ENCODE peak calls at places on chromosomes 2 and 18, in seven cellular contexts. One of them, this sample, is unnamed.

GRCh38 chr18:13337369-13337768 is 118.8 kb downstream of the LDLRAD4 start:
- DNase-seq in iPS DF 6.9: no peak
- DNase-seq in GM23248: no peak
- DNase-seq in aorta: no peak
- DNase-seq in heart left ventricle: no peak
- DNase-seq in stomach: no peak
- DNase-seq in CD8-positive, alpha-beta memory T cell: no peak
- DNase-seq in this sample: no peak

GRCh38 chr2:238216651-238217184 is 13.2 kb upstream of the ILKAP start:
- DNase-seq in iPS DF 6.9: no peak
- DNase-seq in GM23248: no peak
- DNase-seq in aorta: no peak
- DNase-seq in heart left ventricle: no peak
- DNase-seq in stomach: no peak
- DNase-seq in CD8-positive, alpha-beta memory T cell: no peak
- DNase-seq in this sample: no peak

GRCh38 chr2:26816893-26817292 is 31.0 kb downstream of the CENPA start:
- DNase-seq in iPS DF 6.9: peak
- DNase-seq in GM23248: no peak
- DNase-seq in aorta: no peak
- DNase-seq in heart left ventricle: no peak
- DNase-seq in stomach: no peak
- DNase-seq in CD8-positive, alpha-beta memory T cell: no peak
- DNase-seq in this sample: no peak

GRCh38 chr18:51229328-51229727 is 31.8 kb upstream of the MEX3C start:
- DNase-seq in iPS DF 6.9: no peak
- DNase-seq in GM23248: no peak
- DNase-seq in aorta: no peak
- DNase-seq in heart left ventricle: no peak
- DNase-seq in stomach: no peak
- DNase-seq in CD8-positive, alpha-beta memory T cell: no peak
- DNase-seq in this sample: no peak

GRCh38 chr2:134762508-134762907 is 43.7 kb upstream of the TMEM163 start:
- DNase-seq in iPS DF 6.9: no peak
- DNase-seq in GM23248: no peak
- DNase-seq in aorta: no peak
- DNase-seq in heart left ventricle: no peak
- DNase-seq in stomach: no peak
- DNase-seq in CD8-positive, alpha-beta memory T cell: no peak
- DNase-seq in this sample: no peak

GRCh38 chr2:26942543-26943295 is 27.7 kb upstream of the MAPRE3 start:
- DNase-seq in iPS DF 6.9: peak
- DNase-seq in GM23248: peak
- DNase-seq in aorta: peak
- DNase-seq in heart left ventricle: peak
- DNase-seq in stomach: peak
- DNase-seq in CD8-positive, alpha-beta memory T cell: peak
- DNase-seq in this sample: no peak

GRCh38 chr2:239316562-239317465 is 84.0 kb downstream of the HDAC4 start:
- DNase-seq in iPS DF 6.9: no peak
- DNase-seq in GM23248: peak
- DNase-seq in aorta: peak
- DNase-seq in heart left ventricle: peak
- DNase-seq in stomach: peak
- DNase-seq in CD8-positive, alpha-beta memory T cell: no peak
- DNase-seq in this sample: no peak

GRCh38 chr2:235005603-235006259 is 53.9 kb downstream of the SH3BP4 start:
- DNase-seq in iPS DF 6.9: peak
- DNase-seq in GM23248: peak
- DNase-seq in aorta: peak
- DNase-seq in heart left ventricle: peak
- DNase-seq in stomach: peak
- DNase-seq in CD8-positive, alpha-beta memory T cell: no peak
- DNase-seq in this sample: no peak

GRCh38 chr2:218857371-218858137 is 2.1 kb upstream of the WNT6 start:
- DNase-seq in iPS DF 6.9: no peak
- DNase-seq in GM23248: no peak
- DNase-seq in aorta: no peak
- DNase-seq in heart left ventricle: no peak
- DNase-seq in stomach: no peak
- DNase-seq in CD8-positive, alpha-beta memory T cell: no peak
- DNase-seq in this sample: no peak

GRCh38 chr2:159199751-159200465 is 86.6 kb downstream of the WDSUB1 start:
- DNase-seq in iPS DF 6.9: no peak
- DNase-seq in GM23248: no peak
- DNase-seq in aorta: no peak
- DNase-seq in heart left ventricle: no peak
- DNase-seq in stomach: no peak
- DNase-seq in CD8-positive, alpha-beta memory T cell: no peak
- DNase-seq in this sample: no peak

GRCh38 chr18:58213445-58213844 is 169.4 kb downstream of the NEDD4L start:
- DNase-seq in iPS DF 6.9: no peak
- DNase-seq in GM23248: peak
- DNase-seq in aorta: no peak
- DNase-seq in heart left ventricle: no peak
- DNase-seq in stomach: no peak
- DNase-seq in CD8-positive, alpha-beta memory T cell: no peak
- DNase-seq in this sample: peak

GRCh38 chr2:175576875-175577274 is 395.4 kb upstream of the ATP5MC3 start:
- DNase-seq in iPS DF 6.9: no peak
- DNase-seq in GM23248: no peak
- DNase-seq in aorta: no peak
- DNase-seq in heart left ventricle: peak
- DNase-seq in stomach: no peak
- DNase-seq in CD8-positive, alpha-beta memory T cell: no peak
- DNase-seq in this sample: no peak

GRCh38 chr2:213161759-213162514 is 10.5 kb upstream of the IKZF2 start:
- DNase-seq in iPS DF 6.9: no peak
- DNase-seq in GM23248: peak
- DNase-seq in aorta: no peak
- DNase-seq in heart left ventricle: no peak
- DNase-seq in stomach: no peak
- DNase-seq in CD8-positive, alpha-beta memory T cell: no peak
- DNase-seq in this sample: no peak

GRCh38 chr2:44850016-44850415 is 91.5 kb upstream of the SIX3 start:
- DNase-seq in iPS DF 6.9: no peak
- DNase-seq in GM23248: no peak
- DNase-seq in aorta: no peak
- DNase-seq in heart left ventricle: no peak
- DNase-seq in stomach: no peak
- DNase-seq in CD8-positive, alpha-beta memory T cell: no peak
- DNase-seq in this sample: no peak

GRCh38 chr2:96928277-96928781 is 58.1 kb downstream of the FAM178B start:
- DNase-seq in iPS DF 6.9: no peak
- DNase-seq in GM23248: peak
- DNase-seq in aorta: peak
- DNase-seq in heart left ventricle: no peak
- DNase-seq in stomach: no peak
- DNase-seq in CD8-positive, alpha-beta memory T cell: no peak
- DNase-seq in this sample: no peak

GRCh38 chr2:168961450-168962229 is 60.5 kb downstream of the G6PC2 start:
- DNase-seq in iPS DF 6.9: peak
- DNase-seq in GM23248: peak
- DNase-seq in aorta: no peak
- DNase-seq in heart left ventricle: no peak
- DNase-seq in stomach: no peak
- DNase-seq in CD8-positive, alpha-beta memory T cell: peak
- DNase-seq in this sample: peak

GRCh38 chr18:75219684-75220083 is 9.1 kb downstream of the TSHZ1 start:
- DNase-seq in iPS DF 6.9: no peak
- DNase-seq in GM23248: no peak
- DNase-seq in aorta: no peak
- DNase-seq in heart left ventricle: no peak
- DNase-seq in stomach: no peak
- DNase-seq in CD8-positive, alpha-beta memory T cell: no peak
- DNase-seq in this sample: no peak

GRCh38 chr18:73646772-73647171 is 500.9 kb downstream of the FBXO15 start:
- DNase-seq in iPS DF 6.9: no peak
- DNase-seq in GM23248: peak
- DNase-seq in aorta: no peak
- DNase-seq in heart left ventricle: no peak
- DNase-seq in stomach: no peak
- DNase-seq in CD8-positive, alpha-beta memory T cell: no peak
- DNase-seq in this sample: no peak

GRCh38 chr2:15640291-15640711 is 48.6 kb downstream of the DDX1 start:
- DNase-seq in iPS DF 6.9: no peak
- DNase-seq in GM23248: peak
- DNase-seq in aorta: no peak
- DNase-seq in heart left ventricle: no peak
- DNase-seq in stomach: no peak
- DNase-seq in CD8-positive, alpha-beta memory T cell: no peak
- DNase-seq in this sample: peak

GRCh38 chr2:88829607-88830463 is 138.4 kb downstream of the RPIA start:
- DNase-seq in iPS DF 6.9: no peak
- DNase-seq in GM23248: no peak
- DNase-seq in aorta: no peak
- DNase-seq in heart left ventricle: no peak
- DNase-seq in stomach: no peak
- DNase-seq in CD8-positive, alpha-beta memory T cell: no peak
- DNase-seq in this sample: no peak

GRCh38 chr2:79935771-79936657 is 368.5 kb downstream of the LRRTM1 start:
- DNase-seq in iPS DF 6.9: peak
- DNase-seq in GM23248: peak
- DNase-seq in aorta: no peak
- DNase-seq in heart left ventricle: peak
- DNase-seq in stomach: peak
- DNase-seq in CD8-positive, alpha-beta memory T cell: no peak
- DNase-seq in this sample: peak

DNA sequence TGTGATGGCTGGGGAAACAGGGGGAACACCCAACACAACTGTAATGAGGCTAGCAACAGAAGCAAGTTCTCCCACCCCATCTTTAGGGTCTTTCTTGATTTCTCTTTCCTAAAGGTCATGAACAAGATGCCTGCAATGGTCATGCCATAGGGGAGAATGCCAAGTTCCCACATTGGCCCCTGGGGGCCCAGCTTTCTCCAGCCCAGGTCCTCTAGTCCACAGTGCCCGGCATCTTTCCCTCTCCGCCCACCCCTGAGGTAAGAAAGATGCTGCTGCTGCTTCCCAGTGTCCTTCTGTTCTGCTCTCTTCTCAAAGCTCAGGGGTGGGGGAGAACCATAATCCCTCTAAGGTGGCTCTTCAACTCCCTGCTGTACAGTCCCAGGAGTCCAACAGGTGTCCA is 78.0 kb downstream of the LOXHD1 start:
- DNase-seq in iPS DF 6.9: no peak
- DNase-seq in GM23248: no peak
- DNase-seq in aorta: no peak
- DNase-seq in heart left ventricle: no peak
- DNase-seq in stomach: no peak
- DNase-seq in CD8-positive, alpha-beta memory T cell: no peak
- DNase-seq in this sample: no peak
- H3K27ac ChIP-seq in iPS DF 6.9: no peak
- H3K27ac ChIP-seq in GM23248: no peak
- H3K27ac ChIP-seq in aorta: no peak
- H3K27ac ChIP-seq in heart left ventricle: no peak
- H3K27ac ChIP-seq in stomach: no peak
- H3K27ac ChIP-seq in CD8-positive, alpha-beta memory T cell: no peak
- H3K27ac ChIP-seq in this sample: no peak

GRCh38 chr2:64059270-64059669 is 40.0 kb upstream of the VPS54 start:
- DNase-seq in iPS DF 6.9: no peak
- DNase-seq in GM23248: no peak
- DNase-seq in aorta: no peak
- DNase-seq in heart left ventricle: no peak
- DNase-seq in stomach: no peak
- DNase-seq in CD8-positive, alpha-beta memory T cell: no peak
- DNase-seq in this sample: no peak

GRCh38 chr2:64063924-64064331 is 44.7 kb upstream of the VPS54 start:
- DNase-seq in iPS DF 6.9: no peak
- DNase-seq in GM23248: peak
- DNase-seq in aorta: no peak
- DNase-seq in heart left ventricle: peak
- DNase-seq in stomach: no peak
- DNase-seq in CD8-positive, alpha-beta memory T cell: no peak
- DNase-seq in this sample: no peak

GRCh38 chr2:64063454-64063853 is 44.2 kb upstream of the VPS54 start:
- DNase-seq in iPS DF 6.9: no peak
- DNase-seq in GM23248: no peak
- DNase-seq in aorta: no peak
- DNase-seq in heart left ventricle: no peak
- DNase-seq in stomach: no peak
- DNase-seq in CD8-positive, alpha-beta memory T cell: no peak
- DNase-seq in this sample: no peak

GRCh38 chr2:64065516-64065915 is 46.3 kb upstream of the VPS54 start:
- DNase-seq in iPS DF 6.9: no peak
- DNase-seq in GM23248: no peak
- DNase-seq in aorta: no peak
- DNase-seq in heart left ventricle: no peak
- DNase-seq in stomach: no peak
- DNase-seq in CD8-positive, alpha-beta memory T cell: no peak
- DNase-seq in this sample: no peak

DNA sequence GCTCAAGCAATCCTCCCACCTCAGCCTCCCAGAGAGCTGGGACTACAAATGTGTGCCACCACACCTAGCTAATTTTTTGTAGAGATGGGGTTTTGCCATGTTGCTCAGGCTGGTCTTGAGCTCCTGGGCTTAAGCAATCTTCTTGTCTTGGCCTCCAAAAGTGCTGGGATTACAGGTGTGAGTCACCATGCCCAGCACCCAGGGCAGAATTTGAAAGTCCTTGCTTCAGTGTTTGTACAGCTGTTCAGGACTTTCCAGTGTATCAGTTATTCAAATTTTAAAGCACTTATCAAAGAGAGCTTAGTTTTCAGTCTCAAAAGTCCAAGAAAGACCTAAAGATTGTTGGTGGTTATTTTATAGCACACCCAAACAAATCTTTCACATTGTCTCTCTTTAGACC is 43.6 kb upstream of the VPS54 start:
- DNase-seq in iPS DF 6.9: no peak
- DNase-seq in GM23248: peak
- DNase-seq in aorta: no peak
- DNase-seq in heart left ventricle: no peak
- DNase-seq in stomach: no peak
- DNase-seq in CD8-positive, alpha-beta memory T cell: no peak
- DNase-seq in this sample: peak
- H3K27ac ChIP-seq in iPS DF 6.9: no peak
- H3K27ac ChIP-seq in GM23248: no peak
- H3K27ac ChIP-seq in aorta: no peak
- H3K27ac ChIP-seq in heart left ventricle: no peak
- H3K27ac ChIP-seq in stomach: no peak
- H3K27ac ChIP-seq in CD8-positive, alpha-beta memory T cell: no peak
- H3K27ac ChIP-seq in this sample: peak

DNA sequence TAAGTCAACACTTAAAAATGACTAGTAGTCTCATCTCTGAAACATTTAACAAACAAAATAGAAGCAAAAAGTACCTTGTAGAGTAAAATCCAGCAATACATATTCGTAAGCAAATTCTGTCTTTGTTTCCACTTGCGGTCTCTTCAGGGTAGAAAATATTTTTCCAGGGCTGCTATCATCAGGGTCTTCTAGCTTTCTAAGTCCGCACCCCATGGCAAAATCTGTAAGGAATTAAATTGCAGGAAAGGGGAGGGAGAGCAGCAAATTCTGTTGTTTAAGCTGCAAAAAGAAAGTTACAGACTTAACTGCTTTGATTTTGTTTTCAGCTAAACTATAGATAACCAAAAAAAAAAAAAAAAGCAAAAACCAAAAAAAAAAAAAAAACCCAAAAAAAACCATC is at the start of gene RFTN2:
- DNase-seq in iPS DF 6.9: no peak
- DNase-seq in GM23248: peak
- DNase-seq in aorta: no peak
- DNase-seq in heart left ventricle: no peak
- DNase-seq in stomach: no peak
- DNase-seq in CD8-positive, alpha-beta memory T cell: no peak
- DNase-seq in this sample: no peak
- H3K27ac ChIP-seq in iPS DF 6.9: no peak
- H3K27ac ChIP-seq in GM23248: peak
- H3K27ac ChIP-seq in aorta: peak
- H3K27ac ChIP-seq in heart left ventricle: peak
- H3K27ac ChIP-seq in stomach: peak
- H3K27ac ChIP-seq in CD8-positive, alpha-beta memory T cell: no peak
- H3K27ac ChIP-seq in this sample: no peak

GRCh38 chr2:98164256-98164655 is 77.3 kb downstream of the VWA3B start:
- DNase-seq in iPS DF 6.9: no peak
- DNase-seq in GM23248: no peak
- DNase-seq in aorta: no peak
- DNase-seq in heart left ventricle: no peak
- DNase-seq in stomach: no peak
- DNase-seq in CD8-positive, alpha-beta memory T cell: no peak
- DNase-seq in this sample: no peak
- H3K27ac ChIP-seq in iPS DF 6.9: no peak
- H3K27ac ChIP-seq in GM23248: no peak
- H3K27ac ChIP-seq in aorta: no peak
- H3K27ac ChIP-seq in heart left ventricle: peak
- H3K27ac ChIP-seq in stomach: no peak
- H3K27ac ChIP-seq in CD8-positive, alpha-beta memory T cell: no peak
- H3K27ac ChIP-seq in this sample: no peak